ENCODE peak calls at places on chromosome 22, in six cellular contexts. P is esophagus squamous epithelium, I is HCT116, B is cardiac fibroblast, F is fibroblast of villous mesenchyme, V is mucosa of descending colon. W is an unnamed sample.

GRCh38 chr22:46053563-46054090 is 76.7 kb upstream of the WNT7B start:
- DNase-seq in P (no peak), I (no peak), B (peak; percentile 59), F (peak; percentile 70), V (peak; percentile 84), W (peak; percentile 62)

GRCh38 chr22:18156878-18157713 is 7.1 kb downstream of the USP18 start:
- DNase-seq in P (no peak), I (peak; percentile 33), B (peak; percentile 99), F (peak; percentile 69), V (peak; percentile 80), W (peak; percentile 85)

GRCh38 chr22:29108137-29108536 is 35.3 kb downstream of the KREMEN1 start:
- DNase-seq in P (no peak), I (peak; percentile 10), B (peak; percentile 42), F (peak; percentile 79), V (no peak), W (peak; percentile 37)

GRCh38 chr22:17260950-17261349 is 41.7 kb upstream of the ADA2 start:
- DNase-seq in P (no peak), I (no peak), B (no peak), F (no peak), V (no peak), W (no peak)

GRCh38 chr22:47811971-47812370 is 1049.5 kb downstream of the TBC1D22A start:
- DNase-seq in P (no peak), I (no peak), B (no peak), F (no peak), V (no peak), W (no peak)

GRCh38 chr22:35530700-35531099 is 9.9 kb upstream of the RASD2 start:
- DNase-seq in P (no peak), I (no peak), B (no peak), F (no peak), V (no peak), W (no peak)

GRCh38 chr22:37818397-37819099 is 4.6 kb upstream of the GALR3 start:
- DNase-seq in P (no peak), I (no peak), B (peak; percentile 60), F (peak; percentile 59), V (peak; percentile 76), W (peak; percentile 38)

GRCh38 chr22:41596776-41597634 is 7.4 kb upstream of the PMM1 start:
- DNase-seq in P (no peak), I (no peak), B (peak; percentile 60), F (peak; percentile 62), V (peak; percentile 75), W (peak; percentile 58)

GRCh38 chr22:36753120-36753802 is 22.7 kb downstream of the IFT27 start:
- DNase-seq in P (no peak), I (no peak), B (no peak), F (no peak), V (no peak), W (no peak)

GRCh38 chr22:48824673-48825651 is 1002.7 kb downstream of the BRD1 start:
- DNase-seq in P (no peak), I (no peak), B (no peak), F (no peak), V (no peak), W (no peak)

DNA sequence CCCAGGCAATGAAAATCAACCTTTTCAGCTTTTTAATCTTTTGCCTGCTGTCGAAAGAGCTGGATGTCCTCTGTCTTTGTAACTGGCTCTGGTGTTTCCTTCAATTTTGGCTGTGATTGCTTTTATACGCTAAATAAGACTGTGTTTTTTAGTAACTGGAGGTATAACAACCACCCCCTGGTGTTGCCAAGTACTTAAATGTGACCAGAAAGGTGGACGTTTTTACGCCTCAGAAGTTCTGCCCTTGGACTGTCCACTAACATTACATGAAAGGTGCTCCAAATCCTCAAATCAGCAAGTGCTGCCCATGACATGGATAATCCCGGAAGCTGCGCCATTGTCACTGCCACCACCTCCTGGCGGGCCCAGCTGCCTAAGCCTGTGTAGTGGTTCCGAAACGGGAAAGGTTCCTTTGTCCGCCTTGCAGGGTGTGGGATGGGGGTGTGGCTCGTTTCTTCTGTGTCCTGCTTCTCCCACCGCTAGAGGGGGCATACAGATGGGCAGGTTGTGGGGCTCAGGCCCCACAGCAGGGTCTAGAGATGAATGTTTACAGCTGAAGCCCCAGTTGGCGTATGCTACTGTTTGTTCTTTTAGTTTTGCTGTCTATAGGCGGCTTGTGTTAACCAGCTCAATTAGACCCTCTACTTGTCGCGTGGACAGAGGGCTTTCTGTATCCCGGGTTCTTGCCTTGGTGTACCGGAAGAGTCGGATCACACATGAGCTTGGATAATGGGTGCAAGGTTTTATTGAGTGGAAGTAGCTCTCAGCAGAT is 82.2 kb upstream of the SEPTIN5 start:
- DNase-seq in P (no peak), I (peak; percentile 55), B (peak; percentile 55), F (peak; percentile 22), V (no peak), W (peak; percentile 49)
- TF ChIP-seq CTCF in P (peak; percentile 31), I (peak; percentile 67), B (peak; percentile 60), F (peak; percentile 62), V (no peak), W (peak; percentile 75)

GRCh38 chr22:33038131-33038772 is 19.9 kb downstream of the SYN3 start:
- DNase-seq in P (no peak), I (no peak), B (no peak), F (no peak), V (no peak), W (no peak)

GRCh38 chr22:33047744-33048143 is 10.4 kb downstream of the SYN3 start:
- DNase-seq in P (no peak), I (no peak), B (no peak), F (no peak), V (no peak), W (no peak)

GRCh38 chr22:33038836-33039235 is 19.3 kb downstream of the SYN3 start:
- DNase-seq in P (no peak), I (no peak), B (no peak), F (no peak), V (no peak), W (no peak)

GRCh38 chr22:33049125-33049729 is 9.0 kb downstream of the SYN3 start:
- DNase-seq in P (no peak), I (peak; percentile 44), B (peak; percentile 74), F (peak; percentile 64), V (peak; percentile 78), W (peak; percentile 80)

GRCh38 chr22:33044059-33044458 is 14.1 kb downstream of the SYN3 start:
- DNase-seq in P (no peak), I (no peak), B (no peak), F (no peak), V (no peak), W (no peak)
- H3K4me3 ChIP-seq in P (no peak overlapping the region), I (no peak overlapping the region), B (no peak overlapping the region), F (no peak overlapping the region), V (no peak overlapping the region), W (no peak overlapping the region)

GRCh38 chr22:50456466-50457234 is 18.2 kb downstream of the SBF1 start:
- DNase-seq in P (no peak), I (no peak), B (no peak), F (no peak), V (no peak), W (no peak)
- TF ChIP-seq CTCF in P (no peak), I (peak; percentile 53), B (peak; percentile 9), F (peak; percentile 35), V (no peak), W (no peak)

GRCh38 chr22:26700462-26700861 is 43.1 kb downstream of the MIAT start:
- DNase-seq in P (no peak), I (no peak), B (no peak), F (no peak), V (no peak), W (no peak)

GRCh38 chr22:26692215-26692614 is 34.8 kb downstream of the MIAT start:
- DNase-seq in P (no peak), I (no peak), B (no peak), F (no peak), V (no peak), W (no peak)

GRCh38 chr22:26691377-26691716 is 34.0 kb downstream of the MIAT start:
- DNase-seq in P (no peak), I (no peak), B (no peak), F (no peak), V (no peak), W (no peak)

GRCh38 chr22:26701323-26701722 is 43.9 kb downstream of the MIAT start:
- DNase-seq in P (no peak), I (no peak), B (no peak), F (no peak), V (no peak), W (no peak)

DNA sequence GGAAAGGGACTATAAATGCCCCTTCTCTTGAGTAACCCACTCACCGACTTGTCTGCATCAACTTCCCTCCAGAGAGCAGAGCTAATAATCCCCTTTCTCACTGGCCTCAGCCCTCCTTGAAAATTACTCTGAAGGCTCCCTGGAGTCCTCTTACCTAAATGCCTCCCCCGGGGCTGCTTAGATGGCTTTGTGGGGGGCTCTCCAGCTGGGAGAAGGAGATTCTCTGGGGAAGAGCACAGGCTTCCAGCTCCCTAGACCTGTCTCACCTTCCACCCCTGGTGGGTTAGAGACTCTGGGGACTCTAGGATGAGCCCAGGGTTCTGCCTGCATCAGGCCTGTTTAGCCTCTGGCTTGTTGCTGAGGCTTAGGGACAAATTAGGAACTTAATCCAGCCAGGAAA is 39.8 kb downstream of the MIAT start:
- DNase-seq in P (no peak), I (no peak), B (no peak), F (no peak), V (no peak), W (no peak)
- H3K4me3 ChIP-seq in P (no peak overlapping the region), I (no peak overlapping the region), B (no peak overlapping the region), F (no peak overlapping the region), V (no peak overlapping the region), W (no peak overlapping the region)

GRCh38 chr22:30430933-30431332 is 5.4 kb downstream of the MTFP1 start:
- DNase-seq in P (no peak), I (no peak), B (no peak), F (no peak), V (no peak), W (no peak)
- TF ChIP-seq CTCF in P (no peak), I (peak; percentile 43), B (no peak), F (no peak), V (no peak), W (no peak)

GRCh38 chr22:22025320-22026156 is 43.0 kb upstream of the TOP3B start:
- DNase-seq in P (no peak), I (no peak), B (no peak), F (no peak), V (no peak), W (no peak)

GRCh38 chr22:22026157-22026831 is 43.7 kb upstream of the TOP3B start:
- DNase-seq in P (no peak), I (no peak), B (no peak), F (no peak), V (no peak), W (no peak)

GRCh38 chr22:22022977-22023534 is 40.5 kb upstream of the TOP3B start:
- DNase-seq in P (no peak), I (no peak), B (no peak), F (no peak), V (no peak), W (no peak)

GRCh38 chr22:22023581-22024137 is 41.1 kb upstream of the TOP3B start:
- DNase-seq in P (no peak), I (no peak), B (no peak), F (no peak), V (no peak), W (no peak)

DNA sequence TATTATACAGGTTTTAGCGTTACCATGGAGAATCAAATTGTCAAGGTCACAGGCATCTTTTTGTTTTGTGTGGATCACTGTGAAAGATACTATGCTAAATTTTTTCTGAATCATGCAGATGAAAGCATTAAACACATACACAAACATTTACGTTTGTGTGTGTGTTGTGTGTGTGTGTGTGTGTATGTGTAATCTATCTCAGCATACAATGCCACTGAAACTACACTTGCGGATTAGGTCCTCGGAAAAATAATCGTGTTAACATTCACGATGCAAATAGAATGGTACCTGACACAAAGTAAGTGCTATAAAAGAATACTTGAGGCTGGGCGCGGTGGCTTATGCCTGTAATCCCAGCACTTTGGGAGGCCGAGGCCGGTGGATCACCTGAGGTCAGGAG is 41.9 kb upstream of the TOP3B start:
- DNase-seq in P (no peak), I (no peak), B (no peak), F (no peak), V (no peak), W (no peak)
- H3K4me3 ChIP-seq in P (no peak overlapping the region), I (no peak overlapping the region), B (no peak overlapping the region), F (no peak overlapping the region), V (no peak overlapping the region), W (no peak overlapping the region)

W was measured in fibroblast of the aortic adventitia.